ENCODE peak calls at places on chromosome 19, in seven cellular contexts. V, N, F, U, Q, Z and X are unnamed samples.

GRCh38 chr19:17779281-17779930 is 15.5 kb upstream of the B3GNT3 start:
- DNase-seq in Z (no peak), V (no peak), F (no peak), U (peak; percentile 15), Q (no peak), N (peak; percentile 88), X (peak; percentile 65)

GRCh38 chr19:51749979-51750378 is 1.7 kb downstream of the FPR1 start:
- DNase-seq in F (no peak), U (no peak), N (no peak), V (peak; percentile 16), Z (no peak), Q (no peak), X (peak; percentile 62)

GRCh38 chr19:28024920-28025319 is 1188.0 kb downstream of the UQCRFS1 start:
- DNase-seq in N (no peak), F (no peak), V (no peak), Q (no peak), Z (no peak), U (no peak), X (no peak)

GRCh38 chr19:30557927-30558557 is 185.9 kb downstream of the ZNF536 start:
- DNase-seq in U (no peak), F (no peak), Q (no peak), N (peak; percentile 35), V (no peak), Z (no peak), X (no peak)

GRCh38 chr19:18834644-18834984 is 2.9 kb downstream of the UPF1 start:
- DNase-seq in N (no peak), Q (no peak), V (no peak), U (no peak), F (no peak), Z (no peak), X (no peak)

GRCh38 chr19:50203281-50204080 is at the start of gene MYH14:
- DNase-seq in N (no peak), V (no peak), Q (no peak), F (peak; percentile 81), U (no peak), Z (no peak), X (no peak)

GRCh38 chr19:18422530-18423191 is 3.5 kb downstream of the SSBP4 start:
- DNase-seq in U (no peak), N (no peak), Z (no peak), Q (no peak), F (no peak), V (no peak), X (no peak)

GRCh38 chr19:45781282-45782161 is 768 bp downstream of the DMPK start:
- DNase-seq in Q (no peak), Z (no peak), F (peak; percentile 73), U (no peak), N (no peak), V (peak; percentile 32), X (no peak)

GRCh38 chr19:42191855-42192254 is 25.6 kb downstream of the DEDD2 start:
- DNase-seq in Q (no peak), F (no peak), N (no peak), V (peak; percentile 76), Z (no peak), U (peak; percentile 84), X (peak; percentile 58)

GRCh38 chr19:50431343-50432220 is 1.1 kb upstream of the MYBPC2 start:
- DNase-seq in Q (peak; percentile 85), Z (peak; percentile 80), V (peak; percentile 71), U (peak; percentile 57), F (peak; percentile 89), N (peak; percentile 50), X (peak; percentile 79)

GRCh38 chr19:6730153-6730804 is 7.1 kb downstream of the GPR108 start:
- DNase-seq in Z (no peak), N (no peak), F (peak; percentile 86), V (no peak), Q (no peak), U (no peak), X (peak; percentile 48)

GRCh38 chr19:3576696-3577443 is 4.1 kb downstream of the HMG20B start:
- DNase-seq in Q (no peak), F (peak; percentile 91), U (peak; percentile 43), N (no peak), V (no peak), Z (no peak), X (peak; percentile 69)

GRCh38 chr19:45716314-45717130 is 14.2 kb downstream of the FBXO46 start:
- DNase-seq in N (no peak), F (no peak), Q (no peak), V (peak; percentile 19), Z (no peak), U (no peak), X (peak; percentile 46)

GRCh38 chr19:13652810-13653590 is 111.3 kb upstream of the MRI1 start:
- DNase-seq in Q (no peak), Z (no peak), U (no peak), V (no peak), F (no peak), N (peak; percentile 40), X (no peak)

GRCh38 chr19:13996928-13997636 is 9.0 kb downstream of the RFX1 start:
- DNase-seq in U (no peak), Z (no peak), Q (no peak), V (no peak), F (no peak), N (no peak), X (no peak)

GRCh38 chr19:489418-490196 is 6.7 kb upstream of the MADCAM1 start:
- DNase-seq in V (no peak), U (peak; percentile 8), N (no peak), Z (no peak), F (no peak), Q (no peak), X (peak; percentile 34)

GRCh38 chr19:24086974-24087595 is at the start of gene ZNF254:
- DNase-seq in F (peak; percentile 94), V (peak; percentile 95), U (peak; percentile 95), Z (peak; percentile 57), N (peak; percentile 96), Q (peak; percentile 48), X (peak; percentile 97)

GRCh38 chr19:18496167-18496979 is 25.5 kb downstream of the ELL start:
- DNase-seq in U (peak; percentile 80), N (no peak), Z (peak; percentile 40), Q (peak; percentile 63), V (peak; percentile 46), F (no peak), X (peak; percentile 79)

GRCh38 chr19:33171222-33171795 is 22.8 kb upstream of the LRP3 start:
- DNase-seq in Q (no peak), N (no peak), F (no peak), U (no peak), V (no peak), Z (no peak), X (no peak)

GRCh38 chr19:42283248-42284065 is 14.4 kb downstream of the CIC start:
- DNase-seq in N (no peak), V (peak; percentile 90), F (peak; percentile 99), Q (peak; percentile 92), Z (peak; percentile 92), U (peak; percentile 87), X (peak; percentile 92)

GRCh38 chr19:19321143-19321577 is 531 bp downstream of the MAU2 start:
- DNase-seq in U (no peak), N (no peak), Q (no peak), V (peak; percentile 18), Z (no peak), F (no peak), X (peak; percentile 27)

GRCh38 chr19:57566396-57567256 is 7.0 kb upstream of the ZNF550 start:
- DNase-seq in F (no peak), Q (no peak), Z (no peak), N (no peak), U (peak; percentile 38), V (peak; percentile 29), X (peak; percentile 61)

GRCh38 chr19:40713939-40714338 is 2.7 kb downstream of the COQ8B start:
- DNase-seq in F (no peak), N (no peak), Z (no peak), Q (no peak), U (no peak), V (no peak), X (no peak)

GRCh38 chr19:57421037-57421436 is 10.1 kb downstream of the ZNF17 start:
- DNase-seq in F (no peak), U (no peak), Q (no peak), N (no peak), Z (no peak), V (no peak), X (no peak)

GRCh38 chr19:39645800-39646411 is 9.8 kb upstream of the LGALS16 start:
- DNase-seq in U (peak; percentile 15), Q (no peak), F (no peak), V (peak; percentile 26), N (no peak), Z (no peak), X (peak; percentile 33)

GRCh38 chr19:16327501-16327900 is 2.9 kb downstream of the KLF2 start:
- DNase-seq in Z (no peak), N (no peak), F (no peak), U (no peak), Q (no peak), V (no peak), X (no peak)

GRCh38 chr19:57171551-57172081 is 4.3 kb upstream of the DUXA start:
- DNase-seq in Q (peak; percentile 35), V (no peak), F (peak; percentile 76), U (peak; percentile 39), Z (peak; percentile 36), N (no peak), X (peak; percentile 61)

GRCh38 chr19:46373573-46374359 is 26.9 kb downstream of the PPP5C start:
- DNase-seq in U (peak; percentile 50), Q (no peak), F (peak; percentile 87), N (no peak), V (peak; percentile 92), Z (no peak), X (peak; percentile 48)

GRCh38 chr19:33876192-33876591 is 79.5 kb downstream of the KCTD15 start:
- DNase-seq in Q (no peak), V (no peak), F (no peak), U (no peak), Z (no peak), N (no peak), X (no peak)